ENCODE peak calls at places on chromosomes 7 and 10, in six cellular contexts. J is PC-3, K is fibroblast of pulmonary artery, M is astrocyte, Y is psoas muscle, R is PC-9. Z is an unnamed sample.

GRCh38 chr10:121002586-121003205 is 151.5 kb downstream of the WDR11 start:
- DNase-seq in M (no peak), K (no peak), Y (no peak), R (no peak), J (peak), Z (no peak)

GRCh38 chr7:5758753-5759330 is 22.6 kb downstream of the RNF216 start:
- DNase-seq in K (no peak), M (no peak), R (no peak), Y (no peak), J (no peak), Z (no peak)

GRCh38 chr10:94282369-94282768 is 80.4 kb downstream of the NOC3L start:
- DNase-seq in Y (no peak), M (no peak), R (no peak), J (peak), K (no peak), Z (no peak)

GRCh38 chr10:13526952-13527863 is 1.6 kb downstream of the BEND7 start:
- DNase-seq in J (peak), M (peak), Y (no peak), R (no peak), K (peak), Z (peak)

GRCh38 chr7:136009488-136010079 is 32.4 kb upstream of the MTPN start:
- DNase-seq in K (peak), Y (no peak), J (peak), R (no peak), M (peak), Z (peak)

GRCh38 chr10:17385066-17385465 is 69.3 kb downstream of the ST8SIA6 start:
- DNase-seq in Y (no peak), R (no peak), K (no peak), M (no peak), J (no peak), Z (no peak)

GRCh38 chr10:24238527-24239247 is 29.7 kb downstream of the KIAA1217 start:
- DNase-seq in Y (no peak), R (peak), M (no peak), J (peak), K (no peak), Z (no peak)

GRCh38 chr7:23426876-23427275 is 43.4 kb downstream of the IGF2BP3 start:
- DNase-seq in M (peak), R (no peak), K (no peak), Y (no peak), J (no peak), Z (no peak)

GRCh38 chr7:81415181-81415580 is 354.7 kb downstream of the HGF start:
- DNase-seq in K (peak), J (peak), M (peak), Y (no peak), R (no peak), Z (peak)

GRCh38 chr10:129796611-129797420 is 167.3 kb downstream of the EBF3 start:
- DNase-seq in R (no peak), J (no peak), Y (no peak), K (no peak), M (no peak), Z (no peak)

GRCh38 chr7:119959811-119960210 is 313.2 kb upstream of the KCND2 start:
- DNase-seq in K (peak), J (peak), R (no peak), M (peak), Y (no peak), Z (peak)

GRCh38 chr10:110788620-110789385 is 82.9 kb upstream of the PDCD4 start:
- DNase-seq in K (no peak), J (no peak), R (no peak), Y (no peak), M (no peak), Z (no peak)

GRCh38 chr7:30750574-30751256 is 1.2 kb upstream of the INMT start:
- DNase-seq in R (no peak), K (peak), M (peak), J (no peak), Y (peak), Z (peak)

GRCh38 chr7:22565315-22565811 is 65.4 kb upstream of the STEAP1B start:
- DNase-seq in Y (no peak), M (peak), R (no peak), K (peak), J (peak), Z (peak)

GRCh38 chr10:75497997-75498797 is 66.8 kb downstream of the LRMDA start:
- DNase-seq in M (peak), Y (peak), R (no peak), J (peak), K (peak), Z (peak)

GRCh38 chr10:11677480-11677879 is 64.7 kb upstream of the ECHDC3 start:
- DNase-seq in J (no peak), R (no peak), K (no peak), M (no peak), Y (no peak), Z (no peak)

GRCh38 chr7:98283127-98283886 is 1.8 kb downstream of the BRI3 start:
- DNase-seq in M (peak), R (peak), K (peak), Y (peak), J (peak), Z (peak)

GRCh38 chr7:21733837-21734236 is 191.0 kb downstream of the DNAH11 start:
- DNase-seq in K (no peak), R (no peak), M (no peak), J (no peak), Y (no peak), Z (no peak)

GRCh38 chr10:84715911-84716310 is 387.5 kb downstream of the CCSER2 start:
- DNase-seq in R (no peak), M (no peak), J (peak), K (peak), Y (no peak), Z (no peak)
- TF ChIP-seq CTCF in R (peak), M (peak), J (peak), K (peak), Y (no peak), Z (no peak)

GRCh38 chr7:105711726-105712402 is 130.6 kb upstream of the EFCAB10 start:
- DNase-seq in M (no peak), J (no peak), K (no peak), R (no peak), Y (no peak), Z (no peak)
- H3K4me3 ChIP-seq in M (no peak), J (no peak), K (no peak), R (no peak), Y (no peak), Z (no peak)

GRCh38 chr10:86988501-86988900 is 20.2 kb downstream of the ADIRF start:
- DNase-seq in K (no peak), Y (no peak), M (no peak), J (no peak), R (no peak), Z (no peak)
- TF ChIP-seq CTCF in K (no peak), Y (no peak), M (no peak), J (no peak), R (no peak), Z (no peak)

GRCh38 chr10:46283945-46284285 is 2.9 kb upstream of the ANTXRL start:
- DNase-seq in M (no peak), J (no peak), R (no peak), K (no peak), Y (no peak), Z (no peak)
- H3K4me3 ChIP-seq in M (peak), J (peak), R (peak), K (peak), Y (peak), Z (peak)

GRCh38 chr7:77537595-77538185 is 595 bp downstream of the PTPN12 start:
- DNase-seq in Y (no peak), R (peak), J (peak), K (no peak), M (peak), Z (peak)

GRCh38 chr7:77537136-77537594 is at the start of gene PTPN12:
- DNase-seq in K (no peak), J (no peak), Y (no peak), R (no peak), M (peak), Z (no peak)

GRCh38 chr7:77538186-77538907 is 1.3 kb downstream of the PTPN12 start:
- DNase-seq in R (peak), M (peak), K (peak), J (peak), Y (peak), Z (peak)

GRCh38 chr7:77536017-77536412 is 1.1 kb upstream of the PTPN12 start:
- DNase-seq in R (no peak), Y (no peak), K (no peak), J (no peak), M (no peak), Z (no peak)

GRCh38 chr7:77536413-77537135 is 521 bp upstream of the PTPN12 start:
- DNase-seq in R (peak), K (peak), J (peak), M (peak), Y (peak), Z (peak)
- TF ChIP-seq CTCF in R (no peak), K (no peak), J (no peak), M (no peak), Y (no peak), Z (peak)

DNA sequence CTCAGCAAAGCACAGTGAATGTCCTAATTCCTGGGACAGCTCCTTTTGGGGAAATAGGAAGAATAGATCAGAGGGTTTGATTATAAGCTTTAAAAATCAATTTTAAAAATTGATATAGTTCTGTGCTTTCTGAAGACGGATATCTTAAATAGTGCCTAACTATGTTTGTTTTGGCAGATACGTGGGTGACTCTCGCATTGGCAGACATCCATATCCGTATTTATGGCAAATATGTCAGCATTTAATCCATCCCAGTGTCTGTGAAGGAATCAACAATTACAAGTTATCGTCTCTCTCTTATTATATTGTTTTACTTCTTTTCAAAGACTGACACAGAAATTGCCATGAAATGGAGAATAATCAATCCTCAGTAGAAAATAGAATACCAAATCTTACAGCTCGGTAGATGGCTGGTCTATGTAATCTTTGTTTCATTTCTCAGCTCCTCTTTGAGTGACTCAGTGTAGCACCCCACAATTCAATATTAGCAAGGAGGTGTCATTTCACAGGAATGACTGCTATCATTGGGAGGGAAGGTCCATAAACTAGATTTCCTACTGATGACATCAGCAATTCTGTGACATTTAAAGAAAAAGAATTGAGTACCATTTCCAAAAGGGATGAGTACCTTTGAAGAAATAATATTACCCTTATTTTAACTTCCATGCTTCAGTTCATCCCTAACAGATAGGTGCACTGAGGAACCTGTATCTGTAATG is 186.4 kb upstream of the NFE2L3 start:
- DNase-seq in Y (no peak), R (no peak), K (peak), J (peak), M (no peak), Z (no peak)
- H3K4me3 ChIP-seq in Y (no peak), R (peak), K (no peak), J (no peak), M (no peak), Z (no peak)

DNA sequence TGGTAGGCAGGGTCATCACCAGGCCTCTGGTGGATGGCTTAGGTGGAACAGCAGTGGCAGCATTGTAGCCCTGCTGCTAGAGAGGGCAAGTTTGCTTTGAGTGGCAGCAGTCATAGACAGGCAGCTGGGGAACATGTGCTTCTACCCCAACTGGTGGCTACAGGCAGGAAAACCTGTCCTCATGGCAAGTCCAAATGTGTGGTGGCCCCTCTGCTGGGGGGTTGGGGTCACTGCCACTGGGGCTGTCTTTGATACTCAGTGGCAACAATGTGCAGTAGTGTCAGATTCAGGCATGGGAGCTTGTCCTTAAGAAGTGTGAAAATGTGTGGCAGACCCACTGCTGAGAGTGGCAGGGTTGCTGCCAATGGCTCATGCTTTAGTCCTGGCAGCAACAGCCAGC is 186.2 kb upstream of the NPSR1 start:
- DNase-seq in K (no peak), Y (no peak), M (no peak), J (no peak), R (no peak), Z (no peak)
- TF ChIP-seq CTCF in K (no peak), Y (no peak), M (no peak), J (no peak), R (no peak), Z (no peak)

DNA sequence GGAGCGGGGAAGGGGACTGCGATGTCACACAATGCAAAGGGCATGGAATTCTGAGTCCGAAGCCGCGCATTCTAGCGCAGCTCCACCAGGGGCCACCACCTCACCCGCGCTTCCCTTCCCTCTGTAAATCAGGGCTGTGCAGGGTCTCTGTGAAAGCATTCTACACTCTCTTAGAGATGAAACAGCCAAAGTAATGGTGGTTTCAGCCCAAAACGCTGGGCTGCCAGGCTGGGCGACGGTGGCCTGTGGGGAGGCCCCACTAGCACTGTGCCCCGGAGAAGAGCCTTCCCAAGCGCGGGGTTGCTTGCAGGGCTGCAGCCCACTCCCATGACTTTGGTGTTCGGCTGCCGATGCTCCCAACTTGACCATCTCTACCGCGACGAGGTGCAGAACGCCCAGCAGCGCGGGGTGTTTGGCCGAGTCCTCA is 11.4 kb downstream of the ATG9B start:
- DNase-seq in J (peak), R (no peak), M (no peak), K (peak), Y (no peak), Z (peak)
- H3K4me3 ChIP-seq in J (no peak), R (no peak), M (no peak), K (no peak), Y (no peak), Z (no peak)

DNA sequence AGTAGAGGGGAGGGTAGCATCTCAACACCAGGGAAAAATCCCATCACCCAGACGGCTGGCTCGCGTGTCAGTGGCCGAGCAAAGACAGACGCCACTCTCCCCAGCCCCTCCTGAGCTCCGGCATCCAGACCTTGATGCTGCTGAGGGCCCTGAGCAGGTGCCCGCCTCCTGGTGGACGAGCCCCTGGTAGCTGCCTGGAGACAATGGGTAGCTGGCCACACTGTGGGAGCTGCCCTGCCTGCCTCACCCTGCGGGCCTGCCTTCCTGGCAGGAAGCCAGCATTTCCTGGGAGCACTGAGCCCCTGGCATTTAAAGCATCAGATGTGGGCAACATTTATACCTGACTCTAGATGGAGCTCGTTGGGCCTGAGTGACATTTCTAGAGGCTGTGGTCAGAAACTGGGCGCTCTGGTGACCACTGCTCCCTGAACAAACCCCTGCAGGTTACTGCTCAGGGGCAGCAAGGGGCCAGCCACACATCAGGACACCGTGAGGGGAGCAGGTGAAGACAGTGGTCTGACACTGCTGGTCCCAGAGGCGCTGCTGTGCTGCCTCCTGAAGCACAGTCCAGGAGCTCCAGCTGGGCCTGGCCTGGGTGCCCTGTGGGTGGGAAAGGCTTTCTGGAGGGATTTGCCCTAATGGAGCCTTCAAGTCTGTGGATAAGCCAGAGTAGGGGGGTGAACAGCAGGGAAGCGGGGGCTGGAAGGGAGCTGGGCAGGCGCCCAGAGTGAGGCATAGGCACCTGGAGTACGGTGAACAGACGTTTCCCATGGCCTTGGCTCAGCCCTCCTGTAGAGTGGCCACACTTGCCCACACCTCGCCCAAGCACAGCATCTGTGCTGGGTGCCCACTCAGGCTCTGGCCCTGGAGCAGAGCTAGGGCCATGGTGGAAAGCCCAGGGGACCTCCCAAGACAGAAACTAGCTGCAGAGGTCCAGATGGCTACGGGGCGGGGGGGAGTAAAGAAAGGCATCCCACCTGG is 138.7 kb downstream of the MAPK8 start:
- DNase-seq in R (peak), Y (no peak), K (peak), M (no peak), J (peak), Z (no peak)
- TF ChIP-seq CTCF in R (no peak), Y (no peak), K (no peak), M (no peak), J (no peak), Z (no peak)

GRCh38 chr7:25850730-25851129 is 301.3 kb upstream of the NFE2L3 start:
- DNase-seq in Y (no peak), R (no peak), M (no peak), J (no peak), K (no peak), Z (no peak)
- H3K4me3 ChIP-seq in Y (no peak), R (no peak), M (no peak), J (no peak), K (no peak), Z (no peak)

Z was measured in AG10803.